ENCODE peak calls at places on chromosomes 13 and 19, in six cellular contexts. One of them, this sample, is unnamed.

GRCh38 chr19:3270908-3271307 is 46.4 kb downstream of the CELF5 start:
- DNase-seq in GM23338: peak; percentile 96
- DNase-seq in AG04449: no peak
- DNase-seq in mucosa of descending colon: no peak
- DNase-seq in astrocyte of the cerebellum: no peak
- DNase-seq in cardiac fibroblast: peak; percentile 62
- DNase-seq in this sample: no peak

GRCh38 chr13:59345316-59345715 is 818.4 kb downstream of the DIAPH3 start:
- DNase-seq in GM23338: no peak
- DNase-seq in AG04449: no peak
- DNase-seq in mucosa of descending colon: no peak
- DNase-seq in astrocyte of the cerebellum: peak; percentile 3
- DNase-seq in cardiac fibroblast: peak; percentile 47
- DNase-seq in this sample: no peak

GRCh38 chr13:84998681-84999080 is 800.5 kb downstream of the SLITRK6 start:
- DNase-seq in GM23338: no peak
- DNase-seq in AG04449: no peak
- DNase-seq in mucosa of descending colon: no peak
- DNase-seq in astrocyte of the cerebellum: no peak
- DNase-seq in cardiac fibroblast: no peak
- DNase-seq in this sample: no peak

GRCh38 chr19:32570081-32570785 is 10.8 kb upstream of the PDCD5 start:
- DNase-seq in GM23338: peak; percentile 85
- DNase-seq in AG04449: peak; percentile 5
- DNase-seq in mucosa of descending colon: peak; percentile 48
- DNase-seq in astrocyte of the cerebellum: peak; percentile 26
- DNase-seq in cardiac fibroblast: peak; percentile 72
- DNase-seq in this sample: no peak

GRCh38 chr13:76980075-76980718 is 11.7 kb upstream of the CLN5 start:
- DNase-seq in GM23338: peak; percentile 93
- DNase-seq in AG04449: no peak
- DNase-seq in mucosa of descending colon: peak; percentile 87
- DNase-seq in astrocyte of the cerebellum: no peak
- DNase-seq in cardiac fibroblast: peak; percentile 53
- DNase-seq in this sample: no peak

GRCh38 chr13:101230271-101230890 is 185.9 kb downstream of the NALCN start:
- DNase-seq in GM23338: peak; percentile 33
- DNase-seq in AG04449: no peak
- DNase-seq in mucosa of descending colon: no peak
- DNase-seq in astrocyte of the cerebellum: no peak
- DNase-seq in cardiac fibroblast: no peak
- DNase-seq in this sample: no peak

GRCh38 chr13:110216403-110217041 is 90.4 kb downstream of the COL4A1 start:
- DNase-seq in GM23338: no peak
- DNase-seq in AG04449: no peak
- DNase-seq in mucosa of descending colon: no peak
- DNase-seq in astrocyte of the cerebellum: peak; percentile 74
- DNase-seq in cardiac fibroblast: peak; percentile 88
- DNase-seq in this sample: no peak

GRCh38 chr19:35725216-35725861 is 7.5 kb downstream of the KMT2B start:
- DNase-seq in GM23338: no peak
- DNase-seq in AG04449: no peak
- DNase-seq in mucosa of descending colon: no peak
- DNase-seq in astrocyte of the cerebellum: no peak
- DNase-seq in cardiac fibroblast: no peak
- DNase-seq in this sample: no peak

GRCh38 chr19:38059897-38060296 is 152.9 kb downstream of the SIPA1L3 start:
- DNase-seq in GM23338: no peak
- DNase-seq in AG04449: no peak
- DNase-seq in mucosa of descending colon: no peak
- DNase-seq in astrocyte of the cerebellum: no peak
- DNase-seq in cardiac fibroblast: peak; percentile 83
- DNase-seq in this sample: peak; percentile 64

GRCh38 chr19:12800873-12801465 is 631 bp downstream of the PRDX2 start:
- DNase-seq in GM23338: peak; percentile 69
- DNase-seq in AG04449: no peak
- DNase-seq in mucosa of descending colon: peak; percentile 68
- DNase-seq in astrocyte of the cerebellum: no peak
- DNase-seq in cardiac fibroblast: no peak
- DNase-seq in this sample: no peak

GRCh38 chr13:20943519-20944012 is 41.0 kb upstream of the XPO4 start:
- DNase-seq in GM23338: peak; percentile 94
- DNase-seq in AG04449: peak; percentile 90
- DNase-seq in mucosa of descending colon: peak; percentile 93
- DNase-seq in astrocyte of the cerebellum: peak; percentile 94
- DNase-seq in cardiac fibroblast: peak; percentile 98
- DNase-seq in this sample: peak; percentile 37

DNA sequence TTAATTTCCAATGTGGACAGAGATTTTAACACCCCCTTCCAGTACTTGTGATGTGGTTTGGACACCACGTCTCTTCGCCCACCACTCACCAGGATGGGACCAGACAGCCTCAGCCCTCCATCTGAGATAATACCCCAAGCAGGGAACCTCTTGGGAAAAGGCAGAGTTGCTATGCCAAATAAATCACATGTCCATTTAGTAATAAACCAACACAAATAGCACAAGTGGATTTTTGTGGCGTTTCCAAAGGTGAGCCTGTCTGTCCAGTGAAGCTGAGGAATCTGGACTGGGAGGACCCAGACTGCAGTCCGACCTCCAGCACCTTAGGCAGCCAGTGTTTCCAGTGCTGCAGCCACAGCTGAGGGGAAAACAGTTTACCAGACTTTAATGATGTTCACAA is 34.1 kb upstream of the GAS6 start:
- DNase-seq in GM23338: no peak
- DNase-seq in AG04449: no peak
- DNase-seq in mucosa of descending colon: no peak
- DNase-seq in astrocyte of the cerebellum: no peak
- DNase-seq in cardiac fibroblast: peak; percentile 41
- DNase-seq in this sample: no peak
- H3K4me3 ChIP-seq in GM23338: no peak overlapping the region
- H3K4me3 ChIP-seq in AG04449: no peak overlapping the region
- H3K4me3 ChIP-seq in mucosa of descending colon: no peak overlapping the region
- H3K4me3 ChIP-seq in astrocyte of the cerebellum: no peak overlapping the region
- H3K4me3 ChIP-seq in cardiac fibroblast: no peak overlapping the region
- H3K4me3 ChIP-seq in this sample: no peak overlapping the region

GRCh38 chr19:47417746-47418594 is 1.4 kb downstream of the MEIS3 start:
- DNase-seq in GM23338: peak; percentile 38
- DNase-seq in AG04449: no peak
- DNase-seq in mucosa of descending colon: no peak
- DNase-seq in astrocyte of the cerebellum: no peak
- DNase-seq in cardiac fibroblast: peak; percentile 21
- DNase-seq in this sample: no peak

GRCh38 chr19:47419789-47420188 is 462 bp upstream of the MEIS3 start:
- DNase-seq in GM23338: no peak
- DNase-seq in AG04449: no peak
- DNase-seq in mucosa of descending colon: no peak
- DNase-seq in astrocyte of the cerebellum: no peak
- DNase-seq in cardiac fibroblast: no peak
- DNase-seq in this sample: no peak

GRCh38 chr19:47417107-47417745 is 2.1 kb downstream of the MEIS3 start:
- DNase-seq in GM23338: no peak
- DNase-seq in AG04449: no peak
- DNase-seq in mucosa of descending colon: no peak
- DNase-seq in astrocyte of the cerebellum: no peak
- DNase-seq in cardiac fibroblast: no peak
- DNase-seq in this sample: no peak

GRCh38 chr19:47418595-47419036 is 711 bp downstream of the MEIS3 start:
- DNase-seq in GM23338: peak; percentile 67
- DNase-seq in AG04449: no peak
- DNase-seq in mucosa of descending colon: no peak
- DNase-seq in astrocyte of the cerebellum: no peak
- DNase-seq in cardiac fibroblast: no peak
- DNase-seq in this sample: no peak

DNA sequence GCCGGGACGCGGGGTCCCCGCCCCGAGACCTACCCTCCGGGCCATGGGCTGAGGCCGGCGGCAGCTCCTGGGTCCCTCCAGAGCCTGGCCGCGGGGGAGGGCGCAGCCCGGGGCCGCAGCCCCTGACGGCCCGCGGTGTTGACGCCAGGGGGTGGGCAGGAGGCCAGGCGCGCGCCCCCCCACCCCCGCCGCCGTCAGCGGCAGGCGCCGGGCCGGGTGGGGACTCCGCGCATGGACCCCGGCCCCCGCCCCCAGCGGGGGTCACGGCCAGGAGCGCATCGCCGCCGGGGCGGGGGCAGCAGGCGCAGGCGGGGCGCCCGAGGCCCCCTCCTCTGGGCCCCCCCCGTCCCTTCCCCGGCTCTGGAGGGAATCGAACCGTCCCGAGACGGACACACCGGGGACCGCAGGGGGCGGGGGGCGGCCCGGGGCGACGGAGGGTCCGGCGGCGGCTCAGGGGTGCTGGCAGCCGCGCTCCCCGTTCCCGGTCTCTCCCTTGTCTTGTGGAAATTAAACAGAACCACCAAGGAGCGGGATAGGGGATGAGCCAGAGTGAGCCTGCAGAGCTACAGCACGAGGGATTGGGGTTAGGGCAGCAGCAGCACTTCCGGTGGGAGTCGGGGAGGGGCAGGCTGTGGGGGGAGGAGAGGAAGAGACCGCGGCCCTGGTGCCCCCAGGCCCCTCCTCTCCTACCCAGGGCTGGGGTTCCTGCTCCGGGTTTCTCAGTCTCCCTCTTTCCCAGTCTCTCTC is at the start of gene MEIS3:
- DNase-seq in GM23338: peak; percentile 43
- DNase-seq in AG04449: no peak
- DNase-seq in mucosa of descending colon: no peak
- DNase-seq in astrocyte of the cerebellum: no peak
- DNase-seq in cardiac fibroblast: no peak
- DNase-seq in this sample: no peak
- H3K4me3 ChIP-seq in GM23338: peak within 1 kb of the TSS; percentile 91
- H3K4me3 ChIP-seq in AG04449: peak within 1 kb of the TSS; percentile 67
- H3K4me3 ChIP-seq in mucosa of descending colon: no peak within 1 kb of the TSS
- H3K4me3 ChIP-seq in astrocyte of the cerebellum: peak within 1 kb of the TSS; percentile 37
- H3K4me3 ChIP-seq in cardiac fibroblast: peak within 1 kb of the TSS; percentile 75
- H3K4me3 ChIP-seq in this sample: no peak within 1 kb of the TSS

DNA sequence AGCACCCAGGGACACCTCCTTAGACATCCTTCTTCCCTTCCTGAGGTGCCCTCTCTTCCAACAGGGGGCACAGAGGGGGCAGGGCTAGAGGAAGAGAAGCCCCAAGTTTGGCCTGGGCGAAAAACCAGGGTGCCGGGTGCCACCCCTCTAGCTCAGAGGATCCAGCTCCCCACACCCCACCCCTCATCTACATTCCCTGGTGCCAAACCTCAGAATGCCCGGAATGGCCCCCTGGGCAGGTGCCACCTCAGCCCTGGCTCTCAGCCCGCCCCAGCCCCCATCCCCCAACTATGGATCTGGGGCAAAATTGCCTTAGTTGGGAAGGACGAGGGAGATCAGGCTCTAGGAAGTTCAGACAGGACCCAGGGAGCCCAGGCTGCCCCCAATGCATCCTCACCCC is 2.0 kb downstream of the CNN1 start:
- DNase-seq in GM23338: no peak
- DNase-seq in AG04449: no peak
- DNase-seq in mucosa of descending colon: no peak
- DNase-seq in astrocyte of the cerebellum: no peak
- DNase-seq in cardiac fibroblast: no peak
- DNase-seq in this sample: no peak
- H3K4me3 ChIP-seq in GM23338: peak overlapping the region; percentile 63
- H3K4me3 ChIP-seq in AG04449: peak overlapping the region; percentile 64
- H3K4me3 ChIP-seq in mucosa of descending colon: no peak overlapping the region
- H3K4me3 ChIP-seq in astrocyte of the cerebellum: no peak overlapping the region
- H3K4me3 ChIP-seq in cardiac fibroblast: no peak overlapping the region
- H3K4me3 ChIP-seq in this sample: no peak overlapping the region

GRCh38 chr19:49687566-49688316 is 1.7 kb upstream of the ADM5 start:
- DNase-seq in GM23338: peak; percentile 55
- DNase-seq in AG04449: no peak
- DNase-seq in mucosa of descending colon: no peak
- DNase-seq in astrocyte of the cerebellum: no peak
- DNase-seq in cardiac fibroblast: peak; percentile 51
- DNase-seq in this sample: no peak
- H3K4me3 ChIP-seq in GM23338: peak overlapping the region; percentile 26
- H3K4me3 ChIP-seq in AG04449: no peak overlapping the region
- H3K4me3 ChIP-seq in mucosa of descending colon: no peak overlapping the region
- H3K4me3 ChIP-seq in astrocyte of the cerebellum: no peak overlapping the region
- H3K4me3 ChIP-seq in cardiac fibroblast: no peak overlapping the region
- H3K4me3 ChIP-seq in this sample: no peak overlapping the region

GRCh38 chr19:58355891-58356235 is 2.6 kb upstream of the A1BG start:
- DNase-seq in GM23338: no peak
- DNase-seq in AG04449: no peak
- DNase-seq in mucosa of descending colon: no peak
- DNase-seq in astrocyte of the cerebellum: no peak
- DNase-seq in cardiac fibroblast: peak; percentile 4
- DNase-seq in this sample: no peak
- H3K4me3 ChIP-seq in GM23338: peak overlapping the region; percentile 52
- H3K4me3 ChIP-seq in AG04449: peak overlapping the region; percentile 44
- H3K4me3 ChIP-seq in mucosa of descending colon: no peak overlapping the region
- H3K4me3 ChIP-seq in astrocyte of the cerebellum: no peak overlapping the region
- H3K4me3 ChIP-seq in cardiac fibroblast: peak overlapping the region; percentile 28
- H3K4me3 ChIP-seq in this sample: no peak overlapping the region

DNA sequence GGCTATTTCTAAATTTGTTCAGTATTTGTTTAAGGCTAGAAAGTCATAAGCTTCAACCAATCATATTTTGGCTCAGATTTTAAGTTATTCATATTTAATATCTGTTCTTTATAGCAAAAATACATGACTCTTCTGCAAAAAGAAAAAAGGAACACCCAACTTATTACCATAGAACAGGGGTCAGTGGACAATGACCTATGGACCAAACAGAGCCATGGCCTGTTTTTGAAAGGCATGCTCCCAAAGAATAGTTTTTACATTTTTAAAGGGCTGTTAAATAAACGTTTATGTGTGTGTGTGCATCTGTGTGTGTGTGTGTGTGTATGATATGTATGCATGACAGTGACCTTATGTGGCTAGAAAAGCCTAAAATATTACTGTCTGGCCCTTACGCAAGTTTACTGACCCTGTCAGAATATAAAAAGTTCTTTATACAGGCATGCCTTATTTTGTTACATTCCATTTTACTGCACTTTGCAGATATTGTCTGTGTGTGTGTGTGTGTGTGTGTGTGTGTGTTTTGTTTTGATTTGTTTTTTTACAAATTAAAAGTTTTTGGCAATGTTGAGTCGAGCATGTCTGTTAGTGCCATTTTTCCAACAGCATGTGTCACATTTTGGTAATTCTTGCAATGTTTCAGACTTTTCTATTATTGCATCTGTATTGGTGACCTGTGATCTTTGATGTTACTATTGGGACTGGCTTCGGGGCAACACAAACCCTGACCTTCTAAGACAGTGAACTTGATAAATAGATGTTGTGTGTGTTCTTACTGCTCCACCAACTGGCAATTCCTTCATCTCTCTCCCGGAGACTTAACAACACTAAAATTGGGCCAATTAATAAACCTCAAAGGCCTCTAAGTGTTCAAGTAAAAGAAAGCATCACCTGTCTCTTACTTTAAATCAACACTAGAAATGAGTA is 22.0 kb downstream of the KLF12 start:
- DNase-seq in GM23338: no peak
- DNase-seq in AG04449: no peak
- DNase-seq in mucosa of descending colon: no peak
- DNase-seq in astrocyte of the cerebellum: no peak
- DNase-seq in cardiac fibroblast: no peak
- DNase-seq in this sample: no peak
- H3K4me3 ChIP-seq in GM23338: no peak overlapping the region
- H3K4me3 ChIP-seq in AG04449: no peak overlapping the region
- H3K4me3 ChIP-seq in mucosa of descending colon: no peak overlapping the region
- H3K4me3 ChIP-seq in astrocyte of the cerebellum: no peak overlapping the region
- H3K4me3 ChIP-seq in cardiac fibroblast: no peak overlapping the region
- H3K4me3 ChIP-seq in this sample: no peak overlapping the region

This sample was measured in GM12864.